ENCODE peak calls at places on chromosomes 6 and 20, in eight cellular contexts. One of them, this sample, is unnamed.

GRCh38 chr20:44111712-44112335 is 75.2 kb downstream of the JPH2 start:
- DNase-seq in stomach: no peak
- DNase-seq in prostate gland: peak
- DNase-seq in IMR-90: peak
- DNase-seq in uterus: no peak
- DNase-seq in HCT116: no peak
- DNase-seq in A549: no peak
- DNase-seq in ovary: no peak
- DNase-seq in this sample: no peak

GRCh38 chr6:27667651-27668441 is 194.9 kb upstream of the ZNF184 start:
- DNase-seq in HCT116: no peak
- DNase-seq in ovary: no peak
- DNase-seq in uterus: no peak
- DNase-seq in prostate gland: no peak
- DNase-seq in IMR-90: no peak
- DNase-seq in A549: no peak
- DNase-seq in stomach: no peak
- DNase-seq in this sample: peak

GRCh38 chr6:31076611-31077010 is 35.8 kb downstream of the C6orf15 start:
- DNase-seq in IMR-90: no peak
- DNase-seq in HCT116: no peak
- DNase-seq in uterus: no peak
- DNase-seq in ovary: no peak
- DNase-seq in stomach: no peak
- DNase-seq in A549: no peak
- DNase-seq in prostate gland: no peak
- DNase-seq in this sample: no peak

GRCh38 chr6:134519456-134519855 is 201.5 kb upstream of the SGK1 start:
- DNase-seq in ovary: no peak
- DNase-seq in A549: no peak
- DNase-seq in IMR-90: peak
- DNase-seq in prostate gland: no peak
- DNase-seq in HCT116: no peak
- DNase-seq in stomach: no peak
- DNase-seq in uterus: no peak
- DNase-seq in this sample: no peak

GRCh38 chr20:34112600-34113061 is 588 bp upstream of the EIF2S2 start:
- DNase-seq in stomach: peak
- DNase-seq in A549: peak
- DNase-seq in ovary: peak
- DNase-seq in IMR-90: peak
- DNase-seq in prostate gland: peak
- DNase-seq in uterus: peak
- DNase-seq in HCT116: no peak
- DNase-seq in this sample: peak

GRCh38 chr6:42075159-42075838 is 25.0 kb downstream of the TAF8 start:
- DNase-seq in HCT116: no peak
- DNase-seq in ovary: peak
- DNase-seq in stomach: peak
- DNase-seq in A549: peak
- DNase-seq in prostate gland: peak
- DNase-seq in IMR-90: peak
- DNase-seq in uterus: peak
- DNase-seq in this sample: peak

GRCh38 chr20:31740208-31740607 is 1.1 kb downstream of the TPX2 start:
- DNase-seq in stomach: no peak
- DNase-seq in prostate gland: no peak
- DNase-seq in A549: no peak
- DNase-seq in ovary: no peak
- DNase-seq in uterus: no peak
- DNase-seq in HCT116: no peak
- DNase-seq in IMR-90: peak
- DNase-seq in this sample: peak

GRCh38 chr6:31581511-31582229 is 554 bp downstream of the LTB start:
- DNase-seq in A549: no peak
- DNase-seq in prostate gland: no peak
- DNase-seq in ovary: peak
- DNase-seq in HCT116: no peak
- DNase-seq in IMR-90: no peak
- DNase-seq in stomach: no peak
- DNase-seq in uterus: no peak
- DNase-seq in this sample: no peak

GRCh38 chr6:64281167-64281566 is 645.6 kb downstream of the PHF3 start:
- DNase-seq in ovary: no peak
- DNase-seq in stomach: no peak
- DNase-seq in uterus: no peak
- DNase-seq in prostate gland: no peak
- DNase-seq in HCT116: no peak
- DNase-seq in A549: no peak
- DNase-seq in IMR-90: no peak
- DNase-seq in this sample: no peak

GRCh38 chr6:152212437-152212836 is 405.0 kb downstream of the ESR1 start:
- DNase-seq in uterus: no peak
- DNase-seq in IMR-90: no peak
- DNase-seq in A549: no peak
- DNase-seq in ovary: no peak
- DNase-seq in prostate gland: no peak
- DNase-seq in stomach: no peak
- DNase-seq in HCT116: no peak
- DNase-seq in this sample: no peak

GRCh38 chr6:170243791-170244291 is 47.0 kb downstream of the DLL1 start:
- DNase-seq in stomach: no peak
- DNase-seq in ovary: no peak
- DNase-seq in uterus: no peak
- DNase-seq in A549: no peak
- DNase-seq in HCT116: no peak
- DNase-seq in prostate gland: no peak
- DNase-seq in IMR-90: no peak
- DNase-seq in this sample: no peak

GRCh38 chr6:37131104-37131959 is 38.6 kb upstream of the PIM1 start:
- DNase-seq in stomach: peak
- DNase-seq in ovary: no peak
- DNase-seq in IMR-90: no peak
- DNase-seq in HCT116: no peak
- DNase-seq in A549: peak
- DNase-seq in prostate gland: peak
- DNase-seq in uterus: peak
- DNase-seq in this sample: no peak

GRCh38 chr20:18172379-18172778 is 34.7 kb downstream of the KAT14 start:
- DNase-seq in stomach: no peak
- DNase-seq in uterus: no peak
- DNase-seq in IMR-90: no peak
- DNase-seq in prostate gland: no peak
- DNase-seq in HCT116: no peak
- DNase-seq in A549: no peak
- DNase-seq in ovary: no peak
- DNase-seq in this sample: no peak

GRCh38 chr6:21026576-21027273 is 492.5 kb downstream of the CDKAL1 start:
- DNase-seq in HCT116: no peak
- DNase-seq in IMR-90: peak
- DNase-seq in stomach: no peak
- DNase-seq in ovary: no peak
- DNase-seq in A549: no peak
- DNase-seq in prostate gland: no peak
- DNase-seq in uterus: no peak
- DNase-seq in this sample: no peak

GRCh38 chr6:139373154-139373927 is 1.1 kb downstream of the CITED2 start:
- DNase-seq in ovary: peak
- DNase-seq in uterus: peak
- DNase-seq in stomach: peak
- DNase-seq in A549: peak
- DNase-seq in IMR-90: peak
- DNase-seq in HCT116: no peak
- DNase-seq in prostate gland: peak
- DNase-seq in this sample: peak

DNA sequence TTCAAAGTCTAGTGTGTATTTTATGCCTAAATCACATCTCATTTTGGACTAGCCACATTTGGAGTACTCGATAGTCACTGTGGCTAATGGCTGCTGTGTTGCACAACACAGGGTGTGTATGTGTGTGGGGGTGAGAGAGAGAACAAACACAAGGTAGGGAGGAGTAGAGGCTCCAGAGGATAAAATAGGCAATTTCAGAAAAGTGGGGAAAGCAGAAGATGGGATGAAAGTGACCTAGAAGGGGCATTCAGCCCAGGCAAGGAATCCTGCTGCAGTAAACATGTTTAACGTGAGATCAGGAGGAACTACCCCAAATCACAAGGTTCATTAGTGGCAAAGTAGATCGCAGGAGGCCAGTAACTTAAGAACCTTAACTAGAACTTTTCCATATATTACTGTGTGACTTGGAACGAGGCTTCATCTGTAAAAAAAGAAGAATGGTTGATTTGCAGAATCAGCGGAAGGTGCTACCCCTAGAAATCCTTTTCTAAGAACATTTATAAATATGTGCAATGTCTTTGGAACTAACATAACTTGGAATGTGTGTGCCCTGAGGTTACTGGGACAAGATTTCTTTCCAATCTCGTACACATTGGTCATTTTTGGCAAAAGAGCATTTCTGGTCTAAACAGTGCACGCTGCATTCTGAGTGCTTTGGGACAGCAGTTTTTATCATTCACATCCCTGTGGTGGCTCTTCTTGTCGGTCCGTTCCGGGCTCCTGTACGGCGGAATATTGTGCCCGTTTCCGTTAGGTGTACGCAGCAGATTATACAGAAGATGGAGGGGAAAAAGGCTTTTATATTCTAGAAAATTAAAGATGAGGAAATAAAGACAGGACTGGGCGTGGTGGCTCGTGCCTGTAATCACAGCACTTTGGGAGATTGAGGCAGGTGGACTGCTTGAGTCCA is 2.6 kb downstream of the DUSP22 start:
- DNase-seq in ovary: no peak
- DNase-seq in stomach: no peak
- DNase-seq in HCT116: no peak
- DNase-seq in IMR-90: no peak
- DNase-seq in A549: no peak
- DNase-seq in uterus: no peak
- DNase-seq in prostate gland: no peak
- DNase-seq in this sample: no peak
- TF ChIP-seq POLR2A in ovary: no peak
- TF ChIP-seq POLR2A in stomach: no peak
- TF ChIP-seq POLR2A in HCT116: no peak
- TF ChIP-seq POLR2A in IMR-90: no peak
- TF ChIP-seq POLR2A in A549: no peak
- TF ChIP-seq POLR2A in uterus: no peak
- TF ChIP-seq POLR2A in prostate gland: no peak
- TF ChIP-seq POLR2A in this sample: no peak

GRCh38 chr6:147226163-147226724 is 22.0 kb downstream of the STXBP5 start:
- DNase-seq in prostate gland: no peak
- DNase-seq in stomach: no peak
- DNase-seq in uterus: no peak
- DNase-seq in ovary: no peak
- DNase-seq in HCT116: no peak
- DNase-seq in A549: no peak
- DNase-seq in IMR-90: no peak
- DNase-seq in this sample: no peak
- TF ChIP-seq POLR2A in prostate gland: no peak
- TF ChIP-seq POLR2A in stomach: no peak
- TF ChIP-seq POLR2A in uterus: no peak
- TF ChIP-seq POLR2A in ovary: no peak
- TF ChIP-seq POLR2A in HCT116: no peak
- TF ChIP-seq POLR2A in A549: no peak
- TF ChIP-seq POLR2A in IMR-90: no peak
- TF ChIP-seq POLR2A in this sample: no peak

GRCh38 chr6:33211136-33211535 is 2.8 kb downstream of the RING1 start:
- DNase-seq in prostate gland: no peak
- DNase-seq in stomach: no peak
- DNase-seq in uterus: no peak
- DNase-seq in HCT116: no peak
- DNase-seq in ovary: no peak
- DNase-seq in A549: no peak
- DNase-seq in IMR-90: no peak
- DNase-seq in this sample: no peak

GRCh38 chr6:33212857-33213165 is 4.5 kb downstream of the RING1 start:
- DNase-seq in A549: no peak
- DNase-seq in HCT116: no peak
- DNase-seq in IMR-90: no peak
- DNase-seq in ovary: no peak
- DNase-seq in stomach: no peak
- DNase-seq in prostate gland: no peak
- DNase-seq in uterus: no peak
- DNase-seq in this sample: no peak

GRCh38 chr6:33213166-33213988 is 5.1 kb downstream of the RING1 start:
- DNase-seq in uterus: no peak
- DNase-seq in stomach: no peak
- DNase-seq in IMR-90: no peak
- DNase-seq in prostate gland: no peak
- DNase-seq in HCT116: no peak
- DNase-seq in A549: no peak
- DNase-seq in ovary: peak
- DNase-seq in this sample: no peak

GRCh38 chr6:33209856-33210255 is 1.6 kb downstream of the RING1 start:
- DNase-seq in ovary: no peak
- DNase-seq in uterus: no peak
- DNase-seq in HCT116: no peak
- DNase-seq in IMR-90: no peak
- DNase-seq in A549: no peak
- DNase-seq in prostate gland: no peak
- DNase-seq in stomach: no peak
- DNase-seq in this sample: no peak

DNA sequence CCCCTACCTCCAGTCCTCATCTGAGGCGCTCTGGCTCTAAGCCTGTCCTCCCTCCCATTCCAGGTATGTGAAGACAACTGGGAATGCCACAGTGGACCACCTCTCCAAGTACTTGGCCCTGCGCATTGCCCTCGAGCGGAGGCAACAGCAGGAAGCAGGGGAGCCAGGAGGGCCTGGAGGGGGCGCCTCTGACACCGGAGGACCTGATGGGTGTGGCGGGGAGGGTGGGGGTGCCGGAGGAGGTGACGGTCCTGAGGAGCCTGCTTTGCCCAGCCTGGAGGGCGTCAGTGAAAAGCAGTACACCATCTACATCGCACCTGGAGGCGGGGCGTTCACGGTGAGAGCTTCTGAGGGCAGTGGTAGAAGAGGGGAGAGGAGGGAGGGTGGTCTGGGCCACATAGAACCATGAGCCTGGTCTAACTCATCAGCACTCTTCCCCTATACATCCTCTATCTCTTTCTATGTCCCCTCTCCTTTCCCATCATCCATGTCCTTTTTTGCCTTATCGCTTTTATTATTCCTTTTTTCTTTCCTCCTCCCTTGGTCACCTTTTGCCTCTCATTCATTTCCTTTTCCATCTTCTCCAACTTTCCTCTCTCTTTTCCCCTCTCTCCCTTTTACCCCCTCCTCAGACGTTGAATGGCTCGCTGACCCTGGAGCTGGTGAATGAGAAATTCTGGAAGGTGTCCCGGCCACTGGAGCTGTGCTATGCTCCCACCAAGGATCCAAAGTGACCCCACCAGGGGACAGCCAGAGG is 3.5 kb downstream of the RING1 start:
- DNase-seq in A549: no peak
- DNase-seq in ovary: no peak
- DNase-seq in HCT116: no peak
- DNase-seq in uterus: no peak
- DNase-seq in stomach: no peak
- DNase-seq in prostate gland: no peak
- DNase-seq in IMR-90: no peak
- DNase-seq in this sample: no peak
- TF ChIP-seq POLR2A in A549: no peak
- TF ChIP-seq POLR2A in ovary: no peak
- TF ChIP-seq POLR2A in HCT116: no peak
- TF ChIP-seq POLR2A in uterus: no peak
- TF ChIP-seq POLR2A in stomach: no peak
- TF ChIP-seq POLR2A in prostate gland: no peak
- TF ChIP-seq POLR2A in IMR-90: peak
- TF ChIP-seq POLR2A in this sample: no peak

GRCh38 chr6:107459283-107460073 is at the start of gene PDSS2:
- DNase-seq in ovary: peak
- DNase-seq in uterus: peak
- DNase-seq in A549: peak
- DNase-seq in stomach: peak
- DNase-seq in HCT116: peak
- DNase-seq in prostate gland: peak
- DNase-seq in IMR-90: peak
- DNase-seq in this sample: peak
- TF ChIP-seq POLR2A in ovary: peak
- TF ChIP-seq POLR2A in uterus: peak
- TF ChIP-seq POLR2A in A549: peak
- TF ChIP-seq POLR2A in stomach: no peak
- TF ChIP-seq POLR2A in HCT116: peak
- TF ChIP-seq POLR2A in prostate gland: peak
- TF ChIP-seq POLR2A in IMR-90: peak
- TF ChIP-seq POLR2A in this sample: peak